ENCODE peak calls at places on chromosome 16, in ten cellular contexts. One of them, this sample, is unnamed.

GRCh38 chr16:58030136-58030840 is 4.7 kb downstream of the MMP15 start:
- DNase-seq in IMR-90: no peak
- DNase-seq in mammary epithelial cell: no peak
- DNase-seq in tibial nerve: no peak
- DNase-seq in CD8-positive, alpha-beta T cell: no peak
- DNase-seq in ovary: no peak
- DNase-seq in right atrium auricular region: no peak
- DNase-seq in PC-9: no peak
- DNase-seq in neural progenitor cell: no peak
- DNase-seq in small intestine: peak; percentile 75
- DNase-seq in this sample: no peak

GRCh38 chr16:81921873-81922584 is 89.2 kb downstream of the SDR42E1 start:
- DNase-seq in CD8-positive, alpha-beta T cell: no peak
- DNase-seq in neural progenitor cell: no peak
- DNase-seq in right atrium auricular region: no peak
- DNase-seq in ovary: no peak
- DNase-seq in IMR-90: no peak
- DNase-seq in tibial nerve: no peak
- DNase-seq in small intestine: no peak
- DNase-seq in PC-9: no peak
- DNase-seq in mammary epithelial cell: no peak
- DNase-seq in this sample: no peak

GRCh38 chr16:56303880-56304279 is 112.6 kb downstream of the GNAO1 start:
- DNase-seq in small intestine: no peak
- DNase-seq in right atrium auricular region: no peak
- DNase-seq in CD8-positive, alpha-beta T cell: no peak
- DNase-seq in IMR-90: no peak
- DNase-seq in tibial nerve: no peak
- DNase-seq in mammary epithelial cell: no peak
- DNase-seq in PC-9: no peak
- DNase-seq in neural progenitor cell: no peak
- DNase-seq in ovary: no peak
- DNase-seq in this sample: no peak

GRCh38 chr16:23952128-23953041 is 116.6 kb downstream of the PRKCB start:
- DNase-seq in neural progenitor cell: peak; percentile 64
- DNase-seq in right atrium auricular region: no peak
- DNase-seq in tibial nerve: no peak
- DNase-seq in small intestine: peak; percentile 3
- DNase-seq in IMR-90: peak; percentile 21
- DNase-seq in PC-9: no peak
- DNase-seq in mammary epithelial cell: no peak
- DNase-seq in ovary: no peak
- DNase-seq in CD8-positive, alpha-beta T cell: peak; percentile 62
- DNase-seq in this sample: peak; percentile 30

GRCh38 chr16:138049-138417 is 440 bp downstream of the NPRL3 start:
- DNase-seq in CD8-positive, alpha-beta T cell: no peak
- DNase-seq in tibial nerve: no peak
- DNase-seq in PC-9: peak; percentile 28
- DNase-seq in ovary: peak; percentile 63
- DNase-seq in neural progenitor cell: peak; percentile 81
- DNase-seq in small intestine: no peak
- DNase-seq in mammary epithelial cell: no peak
- DNase-seq in right atrium auricular region: no peak
- DNase-seq in IMR-90: no peak
- DNase-seq in this sample: peak; percentile 91

GRCh38 chr16:77404823-77405222 is 30.0 kb downstream of the ADAMTS18 start:
- DNase-seq in IMR-90: no peak
- DNase-seq in ovary: no peak
- DNase-seq in PC-9: no peak
- DNase-seq in right atrium auricular region: no peak
- DNase-seq in neural progenitor cell: peak; percentile 11
- DNase-seq in CD8-positive, alpha-beta T cell: no peak
- DNase-seq in small intestine: no peak
- DNase-seq in tibial nerve: no peak
- DNase-seq in mammary epithelial cell: no peak
- DNase-seq in this sample: no peak

GRCh38 chr16:78563905-78564304 is 464.5 kb downstream of the WWOX start:
- DNase-seq in neural progenitor cell: no peak
- DNase-seq in mammary epithelial cell: peak; percentile 20
- DNase-seq in PC-9: no peak
- DNase-seq in ovary: no peak
- DNase-seq in small intestine: no peak
- DNase-seq in tibial nerve: no peak
- DNase-seq in IMR-90: no peak
- DNase-seq in right atrium auricular region: no peak
- DNase-seq in CD8-positive, alpha-beta T cell: no peak
- DNase-seq in this sample: no peak

GRCh38 chr16:88030498-88030897 is 79.3 kb downstream of the BANP start:
- DNase-seq in CD8-positive, alpha-beta T cell: no peak
- DNase-seq in neural progenitor cell: no peak
- DNase-seq in right atrium auricular region: no peak
- DNase-seq in small intestine: no peak
- DNase-seq in mammary epithelial cell: no peak
- DNase-seq in ovary: no peak
- DNase-seq in IMR-90: no peak
- DNase-seq in PC-9: no peak
- DNase-seq in tibial nerve: no peak
- DNase-seq in this sample: no peak

GRCh38 chr16:82954224-82954929 is 327.6 kb downstream of the CDH13 start:
- DNase-seq in small intestine: no peak
- DNase-seq in ovary: no peak
- DNase-seq in neural progenitor cell: no peak
- DNase-seq in tibial nerve: no peak
- DNase-seq in right atrium auricular region: no peak
- DNase-seq in CD8-positive, alpha-beta T cell: no peak
- DNase-seq in mammary epithelial cell: no peak
- DNase-seq in IMR-90: peak; percentile 70
- DNase-seq in PC-9: no peak
- DNase-seq in this sample: no peak

GRCh38 chr16:679808-680624 is at the start of gene STUB1:
- DNase-seq in PC-9: peak; percentile 94
- DNase-seq in CD8-positive, alpha-beta T cell: peak; percentile 82
- DNase-seq in mammary epithelial cell: peak; percentile 75
- DNase-seq in neural progenitor cell: peak; percentile 97
- DNase-seq in small intestine: peak; percentile 76
- DNase-seq in IMR-90: peak; percentile 80
- DNase-seq in right atrium auricular region: peak; percentile 80
- DNase-seq in tibial nerve: peak; percentile 74
- DNase-seq in ovary: peak; percentile 93
- DNase-seq in this sample: peak; percentile 99

GRCh38 chr16:56591377-56592060 is 2.2 kb downstream of the MT3 start:
- DNase-seq in ovary: no peak
- DNase-seq in neural progenitor cell: no peak
- DNase-seq in tibial nerve: no peak
- DNase-seq in right atrium auricular region: no peak
- DNase-seq in CD8-positive, alpha-beta T cell: no peak
- DNase-seq in IMR-90: no peak
- DNase-seq in PC-9: no peak
- DNase-seq in small intestine: no peak
- DNase-seq in mammary epithelial cell: no peak
- DNase-seq in this sample: no peak

GRCh38 chr16:3098459-3099394 is at the start of gene ZSCAN10:
- DNase-seq in neural progenitor cell: peak; percentile 35
- DNase-seq in mammary epithelial cell: no peak
- DNase-seq in CD8-positive, alpha-beta T cell: no peak
- DNase-seq in tibial nerve: no peak
- DNase-seq in small intestine: no peak
- DNase-seq in PC-9: no peak
- DNase-seq in right atrium auricular region: no peak
- DNase-seq in IMR-90: no peak
- DNase-seq in ovary: no peak
- DNase-seq in this sample: peak; percentile 92

GRCh38 chr16:77841275-77841640 is 52.9 kb downstream of the VAT1L start:
- DNase-seq in right atrium auricular region: no peak
- DNase-seq in neural progenitor cell: no peak
- DNase-seq in ovary: no peak
- DNase-seq in tibial nerve: no peak
- DNase-seq in mammary epithelial cell: no peak
- DNase-seq in CD8-positive, alpha-beta T cell: no peak
- DNase-seq in PC-9: no peak
- DNase-seq in small intestine: no peak
- DNase-seq in IMR-90: no peak
- DNase-seq in this sample: no peak

GRCh38 chr16:31483081-31483480 is at the start of gene SLC5A2:
- DNase-seq in PC-9: no peak
- DNase-seq in small intestine: no peak
- DNase-seq in mammary epithelial cell: no peak
- DNase-seq in tibial nerve: no peak
- DNase-seq in ovary: no peak
- DNase-seq in right atrium auricular region: no peak
- DNase-seq in CD8-positive, alpha-beta T cell: no peak
- DNase-seq in neural progenitor cell: no peak
- DNase-seq in IMR-90: no peak
- DNase-seq in this sample: no peak

GRCh38 chr16:11604783-11605563 is 18.3 kb upstream of the LITAF start:
- DNase-seq in tibial nerve: no peak
- DNase-seq in PC-9: no peak
- DNase-seq in small intestine: no peak
- DNase-seq in CD8-positive, alpha-beta T cell: no peak
- DNase-seq in mammary epithelial cell: no peak
- DNase-seq in right atrium auricular region: peak; percentile 81
- DNase-seq in ovary: peak; percentile 64
- DNase-seq in IMR-90: peak; percentile 85
- DNase-seq in neural progenitor cell: no peak
- DNase-seq in this sample: no peak

GRCh38 chr16:72317378-72317777 is 145.4 kb upstream of the PMFBP1 start:
- DNase-seq in neural progenitor cell: no peak
- DNase-seq in small intestine: no peak
- DNase-seq in tibial nerve: no peak
- DNase-seq in PC-9: no peak
- DNase-seq in mammary epithelial cell: no peak
- DNase-seq in ovary: no peak
- DNase-seq in right atrium auricular region: no peak
- DNase-seq in CD8-positive, alpha-beta T cell: no peak
- DNase-seq in IMR-90: peak; percentile 34
- DNase-seq in this sample: no peak

GRCh38 chr16:57112403-57113041 is 20.1 kb downstream of the CPNE2 start:
- DNase-seq in mammary epithelial cell: no peak
- DNase-seq in neural progenitor cell: no peak
- DNase-seq in CD8-positive, alpha-beta T cell: no peak
- DNase-seq in tibial nerve: no peak
- DNase-seq in small intestine: no peak
- DNase-seq in ovary: no peak
- DNase-seq in right atrium auricular region: no peak
- DNase-seq in IMR-90: no peak
- DNase-seq in PC-9: no peak
- DNase-seq in this sample: no peak

GRCh38 chr16:58021661-58022551 is 3.6 kb upstream of the MMP15 start:
- DNase-seq in neural progenitor cell: no peak
- DNase-seq in mammary epithelial cell: peak; percentile 77
- DNase-seq in tibial nerve: no peak
- DNase-seq in right atrium auricular region: no peak
- DNase-seq in CD8-positive, alpha-beta T cell: no peak
- DNase-seq in IMR-90: peak; percentile 82
- DNase-seq in PC-9: peak; percentile 66
- DNase-seq in ovary: no peak
- DNase-seq in small intestine: no peak
- DNase-seq in this sample: no peak

GRCh38 chr16:68737730-68738590 is 868 bp downstream of the CDH1 start:
- DNase-seq in PC-9: peak; percentile 70
- DNase-seq in IMR-90: no peak
- DNase-seq in CD8-positive, alpha-beta T cell: no peak
- DNase-seq in ovary: peak; percentile 48
- DNase-seq in small intestine: peak; percentile 87
- DNase-seq in mammary epithelial cell: peak; percentile 70
- DNase-seq in tibial nerve: no peak
- DNase-seq in right atrium auricular region: no peak
- DNase-seq in neural progenitor cell: peak; percentile 23
- DNase-seq in this sample: peak; percentile 90
- H3K4me3 ChIP-seq in PC-9: peak overlapping the region; percentile 80
- H3K4me3 ChIP-seq in IMR-90: no peak overlapping the region
- H3K4me3 ChIP-seq in CD8-positive, alpha-beta T cell: no peak overlapping the region
- H3K4me3 ChIP-seq in ovary: peak overlapping the region; percentile 39
- H3K4me3 ChIP-seq in small intestine: peak overlapping the region; percentile 80
- H3K4me3 ChIP-seq in mammary epithelial cell: peak overlapping the region; percentile 97
- H3K4me3 ChIP-seq in tibial nerve: peak overlapping the region; percentile 33
- H3K4me3 ChIP-seq in right atrium auricular region: peak overlapping the region; percentile 40
- H3K4me3 ChIP-seq in neural progenitor cell: peak overlapping the region; percentile 58
- H3K4me3 ChIP-seq in this sample: peak overlapping the region; percentile 77

DNA sequence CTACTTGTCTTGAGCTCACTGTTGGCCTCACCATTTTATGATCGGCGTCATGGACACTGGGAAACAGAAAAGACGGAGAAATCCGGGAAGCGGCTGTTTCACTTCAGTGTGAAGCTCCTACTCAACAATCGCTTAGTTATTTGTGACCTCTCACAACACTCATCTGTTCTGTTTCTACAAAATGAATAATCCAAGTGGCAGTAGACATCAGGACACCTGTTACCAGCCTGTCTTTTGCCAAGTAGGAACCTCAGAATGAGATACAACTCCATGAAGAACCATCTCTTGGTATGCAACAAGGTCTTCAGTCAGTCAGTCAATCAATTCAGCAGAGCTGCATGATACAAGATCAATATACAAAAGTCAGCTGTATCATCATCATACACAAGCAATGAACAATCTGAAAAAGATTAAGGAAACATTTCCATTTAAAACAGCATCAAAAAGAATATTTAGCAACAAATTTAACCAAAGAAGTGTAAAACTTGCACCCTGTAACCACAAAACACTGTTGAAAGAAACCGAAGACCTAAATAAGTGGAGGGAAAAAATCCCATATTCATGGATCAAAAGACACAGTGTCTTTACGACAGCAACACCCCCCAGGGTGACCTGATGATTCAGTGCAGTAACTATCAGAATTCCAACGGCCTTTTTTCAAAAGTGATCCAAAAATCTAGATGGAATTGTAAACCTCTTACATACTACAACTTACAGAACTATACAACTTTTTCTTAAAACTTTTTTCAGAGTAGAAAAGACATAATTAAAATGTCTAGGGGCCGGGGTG is 63.4 kb downstream of the ANKRD11 start:
- DNase-seq in mammary epithelial cell: no peak
- DNase-seq in ovary: no peak
- DNase-seq in CD8-positive, alpha-beta T cell: no peak
- DNase-seq in small intestine: no peak
- DNase-seq in neural progenitor cell: no peak
- DNase-seq in tibial nerve: no peak
- DNase-seq in right atrium auricular region: no peak
- DNase-seq in PC-9: no peak
- DNase-seq in IMR-90: peak; percentile 69
- DNase-seq in this sample: no peak
- H3K27me3 ChIP-seq in mammary epithelial cell: no peaks in the 10 kb centered on the region
- H3K27me3 ChIP-seq in ovary: no peaks in the 10 kb centered on the region
- H3K27me3 ChIP-seq in CD8-positive, alpha-beta T cell: no peaks in the 10 kb centered on the region
- H3K27me3 ChIP-seq in small intestine: no peaks in the 10 kb centered on the region
- H3K27me3 ChIP-seq in neural progenitor cell: no peaks in the 10 kb centered on the region
- H3K27me3 ChIP-seq in tibial nerve: no peaks in the 10 kb centered on the region
- H3K27me3 ChIP-seq in right atrium auricular region: no peaks in the 10 kb centered on the region
- H3K27me3 ChIP-seq in PC-9: no peaks in the 10 kb centered on the region
- H3K27me3 ChIP-seq in IMR-90: no peaks in the 10 kb centered on the region
- H3K27me3 ChIP-seq in this sample: no peaks in the 10 kb centered on the region

GRCh38 chr16:28183441-28183840 is 28.3 kb downstream of the XPO6 start:
- DNase-seq in neural progenitor cell: no peak
- DNase-seq in CD8-positive, alpha-beta T cell: no peak
- DNase-seq in right atrium auricular region: no peak
- DNase-seq in ovary: no peak
- DNase-seq in small intestine: peak; percentile 13
- DNase-seq in mammary epithelial cell: no peak
- DNase-seq in PC-9: no peak
- DNase-seq in IMR-90: no peak
- DNase-seq in tibial nerve: no peak
- DNase-seq in this sample: no peak
- H3K36me3 ChIP-seq in neural progenitor cell: no peaks in the 10 kb centered on the region
- H3K36me3 ChIP-seq in CD8-positive, alpha-beta T cell: no peaks in the 10 kb centered on the region
- H3K36me3 ChIP-seq in right atrium auricular region: no peaks in the 10 kb centered on the region
- H3K36me3 ChIP-seq in ovary: no peaks in the 10 kb centered on the region
- H3K36me3 ChIP-seq in small intestine: no peaks in the 10 kb centered on the region
- H3K36me3 ChIP-seq in mammary epithelial cell: peaks cover 4% of the 10 kb centered on the region
- H3K36me3 ChIP-seq in PC-9: peaks cover 13% of the 10 kb centered on the region
- H3K36me3 ChIP-seq in IMR-90: peaks cover 3% of the 10 kb centered on the region
- H3K36me3 ChIP-seq in tibial nerve: no peaks in the 10 kb centered on the region
- H3K36me3 ChIP-seq in this sample: no peaks in the 10 kb centered on the region

GRCh38 chr16:66872524-66872923 is 7.8 kb upstream of the PDP2 start:
- DNase-seq in small intestine: peak; percentile 53
- DNase-seq in ovary: no peak
- DNase-seq in mammary epithelial cell: no peak
- DNase-seq in CD8-positive, alpha-beta T cell: no peak
- DNase-seq in neural progenitor cell: no peak
- DNase-seq in right atrium auricular region: no peak
- DNase-seq in IMR-90: no peak
- DNase-seq in tibial nerve: no peak
- DNase-seq in PC-9: no peak
- DNase-seq in this sample: no peak
- H3K4me3 ChIP-seq in small intestine: peak overlapping the region; percentile 34
- H3K4me3 ChIP-seq in ovary: peak overlapping the region; percentile 23
- H3K4me3 ChIP-seq in mammary epithelial cell: no peak overlapping the region
- H3K4me3 ChIP-seq in CD8-positive, alpha-beta T cell: peak overlapping the region; percentile 57
- H3K4me3 ChIP-seq in neural progenitor cell: peak overlapping the region; percentile 40
- H3K4me3 ChIP-seq in right atrium auricular region: peak overlapping the region; percentile 36
- H3K4me3 ChIP-seq in IMR-90: no peak overlapping the region
- H3K4me3 ChIP-seq in tibial nerve: peak overlapping the region; percentile 39
- H3K4me3 ChIP-seq in PC-9: peak overlapping the region; percentile 64
- H3K4me3 ChIP-seq in this sample: peak overlapping the region; percentile 39